ENCODE peak calls at places on chromosome 17, in seven cellular contexts. One of them, this sample, is unnamed.
A peak's percentile ranks its signal among the peaks of the same experiment; 100 is the strongest.

GRCh38 chr17:307295-307691 is 45.3 kb downstream of the RPH3AL start:
- DNase-seq in AG04450: no peak
- DNase-seq in retinal pigment epithelial cell: no peak
- DNase-seq in CD4-positive, alpha-beta T cell: no peak
- DNase-seq in ascending aorta: no peak
- DNase-seq in PC-3: no peak
- DNase-seq in foreskin fibroblast: no peak
- DNase-seq in this sample: peak; percentile 74

GRCh38 chr17:9212376-9213310 is 191.3 kb downstream of the NTN1 start:
- DNase-seq in retinal pigment epithelial cell: no peak
- DNase-seq in AG04450: no peak
- DNase-seq in PC-3: no peak
- DNase-seq in foreskin fibroblast: no peak
- DNase-seq in ascending aorta: no peak
- DNase-seq in CD4-positive, alpha-beta T cell: no peak
- DNase-seq in this sample: peak; percentile 70

GRCh38 chr17:69061901-69062556 is 1.3 kb upstream of the ABCA9 start:
- DNase-seq in CD4-positive, alpha-beta T cell: no peak
- DNase-seq in retinal pigment epithelial cell: no peak
- DNase-seq in AG04450: no peak
- DNase-seq in PC-3: no peak
- DNase-seq in foreskin fibroblast: peak; percentile 41
- DNase-seq in ascending aorta: no peak
- DNase-seq in this sample: no peak

GRCh38 chr17:19724501-19725420 is 8.4 kb upstream of the SLC47A2 start:
- DNase-seq in AG04450: no peak
- DNase-seq in foreskin fibroblast: peak; percentile 39
- DNase-seq in CD4-positive, alpha-beta T cell: peak; percentile 42
- DNase-seq in retinal pigment epithelial cell: no peak
- DNase-seq in PC-3: no peak
- DNase-seq in ascending aorta: peak; percentile 84
- DNase-seq in this sample: peak; percentile 94

GRCh38 chr17:65572581-65573282 is 11.3 kb upstream of the AXIN2 start:
- DNase-seq in PC-3: no peak
- DNase-seq in AG04450: no peak
- DNase-seq in foreskin fibroblast: no peak
- DNase-seq in ascending aorta: no peak
- DNase-seq in retinal pigment epithelial cell: no peak
- DNase-seq in CD4-positive, alpha-beta T cell: no peak
- DNase-seq in this sample: no peak

GRCh38 chr17:51240275-51240674 is 19.6 kb downstream of the MBTD1 start:
- DNase-seq in retinal pigment epithelial cell: no peak
- DNase-seq in CD4-positive, alpha-beta T cell: no peak
- DNase-seq in ascending aorta: no peak
- DNase-seq in foreskin fibroblast: no peak
- DNase-seq in AG04450: no peak
- DNase-seq in PC-3: no peak
- DNase-seq in this sample: no peak

GRCh38 chr17:82435601-82436583 is 14.7 kb downstream of the CYBC1 start:
- DNase-seq in ascending aorta: no peak
- DNase-seq in AG04450: no peak
- DNase-seq in foreskin fibroblast: no peak
- DNase-seq in CD4-positive, alpha-beta T cell: no peak
- DNase-seq in PC-3: no peak
- DNase-seq in retinal pigment epithelial cell: no peak
- DNase-seq in this sample: no peak

GRCh38 chr17:28620010-28620409 is 6.0 kb upstream of the RSKR start:
- DNase-seq in retinal pigment epithelial cell: no peak
- DNase-seq in PC-3: no peak
- DNase-seq in foreskin fibroblast: no peak
- DNase-seq in CD4-positive, alpha-beta T cell: no peak
- DNase-seq in AG04450: no peak
- DNase-seq in ascending aorta: no peak
- DNase-seq in this sample: no peak

GRCh38 chr17:77734371-77735050 is 224.0 kb upstream of the TNRC6C start:
- DNase-seq in foreskin fibroblast: peak; percentile 67
- DNase-seq in retinal pigment epithelial cell: peak; percentile 36
- DNase-seq in AG04450: no peak
- DNase-seq in CD4-positive, alpha-beta T cell: no peak
- DNase-seq in ascending aorta: peak; percentile 94
- DNase-seq in PC-3: no peak
- DNase-seq in this sample: no peak

GRCh38 chr17:6510321-6511023 is 45.9 kb downstream of the PITPNM3 start:
- DNase-seq in foreskin fibroblast: no peak
- DNase-seq in CD4-positive, alpha-beta T cell: no peak
- DNase-seq in retinal pigment epithelial cell: no peak
- DNase-seq in ascending aorta: no peak
- DNase-seq in PC-3: no peak
- DNase-seq in AG04450: no peak
- DNase-seq in this sample: no peak

GRCh38 chr17:78032166-78032565 is 73.7 kb downstream of the TNRC6C start:
- DNase-seq in retinal pigment epithelial cell: no peak
- DNase-seq in AG04450: no peak
- DNase-seq in CD4-positive, alpha-beta T cell: no peak
- DNase-seq in foreskin fibroblast: peak; percentile 81
- DNase-seq in PC-3: peak; percentile 30
- DNase-seq in ascending aorta: no peak
- DNase-seq in this sample: no peak

GRCh38 chr17:27158390-27158789 is 135.5 kb upstream of the WSB1 start:
- DNase-seq in ascending aorta: no peak
- DNase-seq in foreskin fibroblast: no peak
- DNase-seq in AG04450: no peak
- DNase-seq in CD4-positive, alpha-beta T cell: no peak
- DNase-seq in PC-3: no peak
- DNase-seq in retinal pigment epithelial cell: no peak
- DNase-seq in this sample: peak; percentile 77

GRCh38 chr17:51298508-51299371 is 38.4 kb downstream of the UTP18 start:
- DNase-seq in ascending aorta: no peak
- DNase-seq in PC-3: peak; percentile 68
- DNase-seq in CD4-positive, alpha-beta T cell: no peak
- DNase-seq in AG04450: peak; percentile 20
- DNase-seq in foreskin fibroblast: peak; percentile 61
- DNase-seq in retinal pigment epithelial cell: no peak
- DNase-seq in this sample: no peak

GRCh38 chr17:80124351-80124981 is 22.5 kb downstream of the EIF4A3 start:
- DNase-seq in AG04450: no peak
- DNase-seq in PC-3: peak; percentile 28
- DNase-seq in retinal pigment epithelial cell: no peak
- DNase-seq in foreskin fibroblast: peak; percentile 65
- DNase-seq in ascending aorta: no peak
- DNase-seq in CD4-positive, alpha-beta T cell: no peak
- DNase-seq in this sample: no peak
- TF ChIP-seq CTCF in AG04450: peak; percentile 61
- TF ChIP-seq CTCF in PC-3: peak; percentile 55
- TF ChIP-seq CTCF in retinal pigment epithelial cell: peak; percentile 81
- TF ChIP-seq CTCF in foreskin fibroblast: peak; percentile 48
- TF ChIP-seq CTCF in ascending aorta: no peak
- TF ChIP-seq CTCF in CD4-positive, alpha-beta T cell: no peak
- TF ChIP-seq CTCF in this sample: peak; percentile 54

GRCh38 chr17:4584125-4584834 is at the start of gene SMTNL2:
- DNase-seq in ascending aorta: no peak
- DNase-seq in CD4-positive, alpha-beta T cell: no peak
- DNase-seq in PC-3: no peak
- DNase-seq in retinal pigment epithelial cell: no peak
- DNase-seq in AG04450: no peak
- DNase-seq in foreskin fibroblast: no peak
- DNase-seq in this sample: no peak
- TF ChIP-seq CTCF in ascending aorta: no peak
- TF ChIP-seq CTCF in CD4-positive, alpha-beta T cell: no peak
- TF ChIP-seq CTCF in PC-3: no peak
- TF ChIP-seq CTCF in retinal pigment epithelial cell: no peak
- TF ChIP-seq CTCF in AG04450: no peak
- TF ChIP-seq CTCF in foreskin fibroblast: no peak
- TF ChIP-seq CTCF in this sample: peak; percentile 60

GRCh38 chr17:40857535-40857934 is 9.5 kb downstream of the KRT12 start:
- DNase-seq in ascending aorta: no peak
- DNase-seq in foreskin fibroblast: peak; percentile 85
- DNase-seq in CD4-positive, alpha-beta T cell: no peak
- DNase-seq in AG04450: no peak
- DNase-seq in PC-3: no peak
- DNase-seq in retinal pigment epithelial cell: no peak
- DNase-seq in this sample: no peak

GRCh38 chr17:40864661-40865380 is 2.2 kb downstream of the KRT12 start:
- DNase-seq in AG04450: no peak
- DNase-seq in ascending aorta: no peak
- DNase-seq in retinal pigment epithelial cell: no peak
- DNase-seq in CD4-positive, alpha-beta T cell: no peak
- DNase-seq in foreskin fibroblast: no peak
- DNase-seq in PC-3: no peak
- DNase-seq in this sample: no peak

GRCh38 chr17:40859536-40859935 is 7.5 kb downstream of the KRT12 start:
- DNase-seq in retinal pigment epithelial cell: peak; percentile 7
- DNase-seq in CD4-positive, alpha-beta T cell: no peak
- DNase-seq in AG04450: no peak
- DNase-seq in ascending aorta: no peak
- DNase-seq in PC-3: no peak
- DNase-seq in foreskin fibroblast: no peak
- DNase-seq in this sample: no peak

GRCh38 chr17:40866838-40867237 is at the start of gene KRT12:
- DNase-seq in AG04450: no peak
- DNase-seq in foreskin fibroblast: no peak
- DNase-seq in CD4-positive, alpha-beta T cell: no peak
- DNase-seq in PC-3: no peak
- DNase-seq in ascending aorta: no peak
- DNase-seq in retinal pigment epithelial cell: no peak
- DNase-seq in this sample: no peak

GRCh38 chr17:40862985-40863733 is 3.9 kb downstream of the KRT12 start:
- DNase-seq in retinal pigment epithelial cell: no peak
- DNase-seq in foreskin fibroblast: no peak
- DNase-seq in PC-3: no peak
- DNase-seq in ascending aorta: no peak
- DNase-seq in CD4-positive, alpha-beta T cell: no peak
- DNase-seq in AG04450: no peak
- DNase-seq in this sample: no peak
- TF ChIP-seq CTCF in retinal pigment epithelial cell: peak; percentile 56
- TF ChIP-seq CTCF in foreskin fibroblast: peak; percentile 41
- TF ChIP-seq CTCF in PC-3: no peak
- TF ChIP-seq CTCF in ascending aorta: no peak
- TF ChIP-seq CTCF in CD4-positive, alpha-beta T cell: no peak
- TF ChIP-seq CTCF in AG04450: peak; percentile 55
- TF ChIP-seq CTCF in this sample: peak; percentile 63

GRCh38 chr17:80145076-80146075 is 1.6 kb downstream of the EIF4A3 start:
- DNase-seq in PC-3: peak; percentile 28
- DNase-seq in foreskin fibroblast: peak; percentile 16
- DNase-seq in AG04450: no peak
- DNase-seq in retinal pigment epithelial cell: no peak
- DNase-seq in CD4-positive, alpha-beta T cell: no peak
- DNase-seq in ascending aorta: no peak
- DNase-seq in this sample: no peak

GRCh38 chr17:80151333-80151732 is 4.4 kb upstream of the EIF4A3 start:
- DNase-seq in PC-3: no peak
- DNase-seq in foreskin fibroblast: peak; percentile 90
- DNase-seq in AG04450: peak; percentile 52
- DNase-seq in ascending aorta: no peak
- DNase-seq in CD4-positive, alpha-beta T cell: no peak
- DNase-seq in retinal pigment epithelial cell: peak; percentile 88
- DNase-seq in this sample: no peak

GRCh38 chr17:80142929-80143328 is 4.0 kb downstream of the EIF4A3 start:
- DNase-seq in retinal pigment epithelial cell: no peak
- DNase-seq in PC-3: no peak
- DNase-seq in ascending aorta: peak; percentile 30
- DNase-seq in AG04450: no peak
- DNase-seq in CD4-positive, alpha-beta T cell: no peak
- DNase-seq in foreskin fibroblast: no peak
- DNase-seq in this sample: no peak

GRCh38 chr17:80146121-80147034 is 550 bp downstream of the EIF4A3 start:
- DNase-seq in AG04450: no peak
- DNase-seq in foreskin fibroblast: peak; percentile 43
- DNase-seq in PC-3: peak; percentile 20
- DNase-seq in ascending aorta: peak; percentile 73
- DNase-seq in retinal pigment epithelial cell: no peak
- DNase-seq in CD4-positive, alpha-beta T cell: no peak
- DNase-seq in this sample: no peak

GRCh38 chr17:80147035-80147939 is at the start of gene EIF4A3:
- DNase-seq in retinal pigment epithelial cell: peak; percentile 97
- DNase-seq in ascending aorta: peak; percentile 99
- DNase-seq in AG04450: peak; percentile 98
- DNase-seq in foreskin fibroblast: peak; percentile 100
- DNase-seq in PC-3: peak; percentile 100
- DNase-seq in CD4-positive, alpha-beta T cell: peak; percentile 94
- DNase-seq in this sample: peak; percentile 99
- TF ChIP-seq CTCF in retinal pigment epithelial cell: no peak
- TF ChIP-seq CTCF in ascending aorta: no peak
- TF ChIP-seq CTCF in AG04450: no peak
- TF ChIP-seq CTCF in foreskin fibroblast: no peak
- TF ChIP-seq CTCF in PC-3: no peak
- TF ChIP-seq CTCF in CD4-positive, alpha-beta T cell: no peak
- TF ChIP-seq CTCF in this sample: no peak

DNA sequence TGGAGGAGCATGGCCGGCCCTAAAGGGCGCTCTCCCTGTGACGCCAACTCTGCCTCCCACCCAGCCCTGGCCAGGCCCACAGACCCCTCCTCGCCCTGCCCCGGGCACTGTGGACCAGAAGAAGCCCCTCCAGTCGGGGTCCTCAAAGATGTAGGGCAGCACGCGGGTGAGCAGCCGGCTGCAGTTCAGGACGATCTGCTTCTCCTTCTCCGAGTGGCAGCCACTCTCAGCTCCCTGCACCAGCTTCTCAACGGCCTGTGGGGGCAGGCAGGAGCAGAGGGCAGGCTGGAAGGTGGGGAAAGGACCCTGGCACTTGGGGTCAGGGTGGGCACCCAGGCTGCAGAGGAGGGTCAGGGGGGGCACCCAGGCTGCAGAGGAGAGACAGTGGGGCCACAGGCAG is 8.9 kb downstream of the HID1 start:
- DNase-seq in PC-3: no peak
- DNase-seq in ascending aorta: no peak
- DNase-seq in retinal pigment epithelial cell: no peak
- DNase-seq in foreskin fibroblast: no peak
- DNase-seq in AG04450: no peak
- DNase-seq in CD4-positive, alpha-beta T cell: no peak
- DNase-seq in this sample: no peak
- TF ChIP-seq CTCF in PC-3: peak; percentile 29
- TF ChIP-seq CTCF in ascending aorta: no peak
- TF ChIP-seq CTCF in retinal pigment epithelial cell: peak; percentile 12
- TF ChIP-seq CTCF in foreskin fibroblast: no peak
- TF ChIP-seq CTCF in AG04450: peak; percentile 32
- TF ChIP-seq CTCF in CD4-positive, alpha-beta T cell: no peak
- TF ChIP-seq CTCF in this sample: peak; percentile 23

DNA sequence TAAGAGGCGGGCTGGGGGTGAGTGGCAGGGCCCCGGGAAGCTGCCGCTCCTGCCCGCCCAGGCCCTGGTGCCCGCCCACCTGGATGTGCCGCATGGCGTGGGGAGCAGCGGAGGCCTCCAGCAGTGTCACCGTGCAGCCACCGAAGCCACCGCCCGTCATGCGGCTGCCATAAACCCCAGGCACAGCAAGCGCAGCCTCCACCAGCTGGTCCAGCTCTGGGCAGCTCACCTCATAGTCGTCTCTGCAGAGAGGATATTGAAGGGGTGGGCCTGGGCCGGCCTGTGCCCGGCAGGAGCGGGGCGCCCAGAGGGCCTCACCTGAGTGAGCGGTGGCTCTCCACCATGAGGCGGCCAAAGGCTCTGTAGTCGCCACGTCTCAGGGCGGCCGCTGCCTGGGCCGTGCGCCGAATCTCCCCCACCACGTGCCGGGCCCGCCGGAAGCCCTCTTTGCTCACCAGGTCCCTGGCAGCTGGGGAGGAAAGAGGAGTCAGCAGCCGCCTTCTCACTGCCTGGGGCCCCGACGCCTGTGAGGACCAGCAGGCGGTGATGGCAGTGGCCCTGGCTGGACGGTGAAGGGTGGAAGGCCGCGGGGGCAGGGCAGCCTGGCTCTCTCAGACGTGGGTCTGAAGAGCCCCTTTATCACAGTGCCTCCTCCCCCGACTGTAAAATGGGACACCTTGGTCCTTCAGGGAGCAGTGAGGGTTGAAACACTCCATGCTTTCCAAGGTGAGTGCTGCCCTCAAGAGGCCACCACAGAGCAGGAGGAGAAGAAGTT is 6.7 kb downstream of the GALK1 start:
- DNase-seq in foreskin fibroblast: peak; percentile 44
- DNase-seq in AG04450: no peak
- DNase-seq in retinal pigment epithelial cell: no peak
- DNase-seq in ascending aorta: no peak
- DNase-seq in PC-3: peak; percentile 54
- DNase-seq in CD4-positive, alpha-beta T cell: no peak
- DNase-seq in this sample: no peak
- TF ChIP-seq CTCF in foreskin fibroblast: peak; percentile 44
- TF ChIP-seq CTCF in AG04450: peak; percentile 30
- TF ChIP-seq CTCF in retinal pigment epithelial cell: peak; percentile 41
- TF ChIP-seq CTCF in ascending aorta: no peak
- TF ChIP-seq CTCF in PC-3: peak; percentile 73
- TF ChIP-seq CTCF in CD4-positive, alpha-beta T cell: no peak
- TF ChIP-seq CTCF in this sample: peak; percentile 67